ENCODE peak calls at places on chromosome 10, in seven cellular contexts. E is neural progenitor cell, G is WTC11, F is GM20000, L is ovary, H is fibroblast of villous mesenchyme, V is fibroblast of the aortic adventitia. S is an unnamed sample.

GRCh38 chr10:84523509-84523908 is 195.1 kb downstream of the CCSER2 start:
- DNase-seq in E (peak), G (no peak), F (no peak), L (no peak), H (no peak), V (peak), S (peak)

GRCh38 chr10:132403511-132404168 is 6.6 kb downstream of the PWWP2B start:
- DNase-seq in E (no peak), G (no peak), F (no peak), L (no peak), H (no peak), V (no peak), S (no peak)

GRCh38 chr10:64110079-64110478 is 588.9 kb downstream of the REEP3 start:
- DNase-seq in E (no peak), G (no peak), F (no peak), L (no peak), H (no peak), V (no peak), S (no peak)

GRCh38 chr10:132591166-132591971 is 53.8 kb downstream of the INPP5A start:
- DNase-seq in E (no peak), G (peak), F (no peak), L (no peak), H (peak), V (peak), S (peak)

GRCh38 chr10:21372651-21373410 is 152.7 kb downstream of the SKIDA1 start:
- DNase-seq in E (no peak), G (no peak), F (no peak), L (peak), H (peak), V (peak), S (peak)

GRCh38 chr10:119341236-119342016 is 134.1 kb downstream of the GRK5 start:
- DNase-seq in E (no peak), G (no peak), F (peak), L (peak), H (peak), V (peak), S (peak)

GRCh38 chr10:86329093-86329710 is 37.4 kb downstream of the GRID1 start:
- DNase-seq in E (no peak), G (no peak), F (no peak), L (no peak), H (no peak), V (no peak), S (no peak)

GRCh38 chr10:7475954-7476353 is 65.1 kb upstream of the SFMBT2 start:
- DNase-seq in E (no peak), G (no peak), F (no peak), L (peak), H (no peak), V (no peak), S (no peak)

GRCh38 chr10:113474756-113475155 is 78.1 kb upstream of the HABP2 start:
- DNase-seq in E (no peak), G (no peak), F (no peak), L (no peak), H (no peak), V (peak), S (no peak)

GRCh38 chr10:113473851-113474250 is 79.0 kb upstream of the HABP2 start:
- DNase-seq in E (no peak), G (no peak), F (no peak), L (no peak), H (no peak), V (peak), S (peak)

GRCh38 chr10:113476673-113477072 is 76.2 kb upstream of the HABP2 start:
- DNase-seq in E (no peak), G (no peak), F (no peak), L (no peak), H (no peak), V (no peak), S (no peak)

GRCh38 chr10:113476191-113476590 is 76.7 kb upstream of the HABP2 start:
- DNase-seq in E (no peak), G (no peak), F (no peak), L (peak), H (no peak), V (peak), S (no peak)

GRCh38 chr10:113475381-113475807 is 77.5 kb upstream of the HABP2 start:
- DNase-seq in E (no peak), G (no peak), F (no peak), L (no peak), H (no peak), V (peak), S (peak)
- TF ChIP-seq CTCF in E (no peak), G (no peak), F (no peak), L (no peak), H (no peak), V (peak), S (no peak)

GRCh38 chr10:31153692-31154091 is 122.0 kb upstream of the ZNF438 start:
- DNase-seq in E (no peak), G (no peak), F (no peak), L (no peak), H (no peak), V (no peak), S (no peak)

GRCh38 chr10:31154996-31155395 is 123.3 kb upstream of the ZNF438 start:
- DNase-seq in E (no peak), G (no peak), F (no peak), L (no peak), H (no peak), V (no peak), S (no peak)

GRCh38 chr10:31158000-31158658 is 126.5 kb upstream of the ZNF438 start:
- DNase-seq in E (no peak), G (no peak), F (no peak), L (no peak), H (peak), V (peak), S (peak)

GRCh38 chr10:31152421-31153133 is 120.9 kb upstream of the ZNF438 start:
- DNase-seq in E (no peak), G (no peak), F (no peak), L (no peak), H (no peak), V (no peak), S (peak)

DNA sequence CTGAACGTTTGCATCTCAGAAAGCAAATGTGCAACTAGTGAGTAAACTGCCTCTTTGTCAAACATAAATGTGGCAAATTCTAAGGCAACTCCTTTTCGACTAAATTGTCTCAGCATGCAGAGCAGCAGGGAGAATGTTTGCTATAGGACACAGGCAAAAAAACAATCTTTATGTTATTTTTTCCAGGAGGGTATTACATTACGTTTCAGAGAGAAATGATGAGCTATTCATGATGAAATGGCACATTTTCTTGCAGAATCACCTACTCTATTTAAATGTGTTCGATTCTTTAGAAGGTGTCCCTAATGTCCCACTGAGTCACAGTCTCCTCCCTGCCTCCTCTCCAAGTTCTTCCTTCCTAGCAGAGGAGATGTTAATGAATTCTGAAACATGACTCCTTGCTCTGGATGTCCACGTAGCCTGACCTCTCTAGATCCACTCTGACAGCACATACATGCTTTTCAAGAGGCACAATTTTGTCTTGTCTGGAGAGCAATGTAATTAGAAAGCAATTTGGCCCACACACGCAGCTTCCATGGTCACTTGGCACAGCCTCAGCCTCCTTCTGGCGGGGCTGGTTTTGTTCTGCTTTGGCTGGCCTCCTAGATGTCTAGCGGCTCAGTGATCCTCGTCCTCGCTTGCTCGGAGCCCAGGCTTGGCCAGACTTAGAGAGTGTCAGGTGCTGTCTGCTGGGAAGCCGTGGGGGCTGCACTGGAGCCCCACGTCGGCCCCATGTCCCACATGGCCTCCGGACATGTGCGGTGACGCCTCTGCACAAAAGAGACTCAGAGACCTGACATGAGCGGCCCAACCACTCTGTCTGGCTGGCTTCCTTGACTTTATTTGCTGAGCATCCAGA is 125.7 kb upstream of the ZNF438 start:
- DNase-seq in E (no peak), G (no peak), F (no peak), L (peak), H (peak), V (peak), S (peak)
- TF ChIP-seq CTCF in E (no peak), G (no peak), F (no peak), L (no peak), H (no peak), V (no peak), S (no peak)

DNA sequence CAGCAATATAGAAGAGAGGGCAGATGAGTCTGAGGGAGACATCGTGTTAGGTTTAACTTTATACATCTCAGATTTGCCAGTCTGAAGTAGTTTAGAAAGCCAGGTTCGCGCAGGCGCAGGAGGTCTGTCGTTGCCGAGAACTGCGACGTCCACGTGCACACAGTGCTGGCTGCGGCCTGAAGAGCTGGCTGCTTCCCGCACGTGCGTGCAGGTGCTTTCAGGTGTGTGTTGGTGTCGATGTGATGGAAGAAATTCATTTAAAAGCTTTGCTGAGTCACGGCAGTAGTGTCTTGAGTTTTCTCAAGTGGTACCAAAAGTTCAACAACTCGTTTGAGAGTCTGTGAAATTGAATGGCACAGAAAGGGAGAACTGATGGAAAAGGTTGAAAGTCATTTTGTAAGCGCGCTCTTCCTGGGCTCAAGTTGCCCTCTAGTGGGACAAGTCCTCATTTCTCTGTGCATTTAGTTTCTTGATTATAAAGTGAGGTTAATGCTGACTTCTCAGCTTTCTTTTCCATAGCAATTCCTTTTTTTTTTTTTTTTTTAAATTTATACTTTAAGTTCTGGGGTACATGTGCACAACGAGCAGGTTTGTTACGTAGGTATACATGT is 18.7 kb downstream of the WDR37 start:
- DNase-seq in E (no peak), G (no peak), F (no peak), L (no peak), H (peak), V (no peak), S (peak)
- TF ChIP-seq CTCF in E (peak), G (no peak), F (no peak), L (no peak), H (peak), V (peak), S (peak)

DNA sequence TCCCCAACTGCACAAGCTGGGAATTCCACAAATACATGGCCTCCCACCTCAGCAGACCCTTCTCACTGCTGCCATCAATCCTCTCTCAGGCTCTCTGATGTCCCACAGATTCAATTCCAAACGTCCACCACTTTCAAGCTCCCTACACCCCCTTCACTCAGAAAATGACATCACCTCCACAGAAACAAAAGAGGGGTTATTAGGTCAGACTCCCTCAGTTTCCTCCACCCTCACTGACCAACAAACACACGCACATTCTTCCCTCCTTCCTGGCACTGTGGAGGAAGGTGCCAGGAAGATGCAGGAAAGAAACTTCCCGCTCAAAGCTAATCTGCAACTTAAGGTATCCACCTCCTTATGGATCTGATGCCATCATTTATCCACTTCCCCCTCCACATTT is 18.3 kb downstream of the ZNF438 start:
- DNase-seq in E (no peak), G (no peak), F (no peak), L (no peak), H (no peak), V (no peak), S (no peak)
- TF ChIP-seq CTCF in E (no peak), G (no peak), F (no peak), L (no peak), H (no peak), V (no peak), S (no peak)

GRCh38 chr10:32445740-32446615 is at the start of gene CCDC7:
- DNase-seq in E (peak), G (peak), F (peak), L (peak), H (peak), V (peak), S (peak)
- TF ChIP-seq CTCF in E (peak), G (no peak), F (peak), L (peak), H (peak), V (peak), S (peak)

GRCh38 chr10:112977294-112977951 is 27.4 kb downstream of the TCF7L2 start:
- DNase-seq in E (no peak), G (no peak), F (no peak), L (no peak), H (no peak), V (no peak), S (no peak)

GRCh38 chr10:112972606-112973005 is 22.6 kb downstream of the TCF7L2 start:
- DNase-seq in E (no peak), G (no peak), F (no peak), L (no peak), H (no peak), V (no peak), S (no peak)

GRCh38 chr10:112973046-112973445 is 23.0 kb downstream of the TCF7L2 start:
- DNase-seq in E (no peak), G (no peak), F (no peak), L (no peak), H (no peak), V (no peak), S (no peak)

GRCh38 chr10:112970036-112970435 is 20.0 kb downstream of the TCF7L2 start:
- DNase-seq in E (no peak), G (no peak), F (no peak), L (no peak), H (peak), V (no peak), S (no peak)

GRCh38 chr10:112973805-112974204 is 23.8 kb downstream of the TCF7L2 start:
- DNase-seq in E (no peak), G (no peak), F (no peak), L (no peak), H (no peak), V (no peak), S (no peak)
- TF ChIP-seq CTCF in E (no peak), G (no peak), F (no peak), L (no peak), H (no peak), V (no peak), S (no peak)